ENCODE peak calls at places on chromosomes 11 and 22, in eight cellular contexts. P, Z, W, V, S, E, U and M are unnamed samples.
A peak's percentile ranks its signal among the peaks of the same experiment; 100 is the strongest.

GRCh38 chr22:27154717-27155116 is 497.3 kb downstream of the MIAT start:
- DNase-seq in P (no peak), Z (no peak), W (no peak), V (no peak), S (no peak), E (peak; percentile 61), U (no peak), M (no peak)

GRCh38 chr22:47051435-47052175 is 289.2 kb downstream of the TBC1D22A start:
- DNase-seq in P (no peak), Z (no peak), W (no peak), V (no peak), S (no peak), E (no peak), U (no peak), M (no peak)

GRCh38 chr22:27405672-27406388 is 395.7 kb downstream of the MN1 start:
- DNase-seq in P (peak; percentile 37), Z (peak; percentile 41), W (peak; percentile 84), V (no peak), S (peak; percentile 45), E (peak; percentile 82), U (peak; percentile 72), M (peak; percentile 56)

GRCh38 chr11:126392638-126393023 is 37.1 kb downstream of the ST3GAL4 start:
- DNase-seq in P (no peak), Z (no peak), W (no peak), V (no peak), S (no peak), E (no peak), U (no peak), M (no peak)

GRCh38 chr11:107078375-107078774 is 60.1 kb upstream of the GUCY1A2 start:
- DNase-seq in P (no peak), Z (no peak), W (no peak), V (no peak), S (no peak), E (no peak), U (no peak), M (no peak)

GRCh38 chr22:17009640-17010291 is 1.7 kb upstream of the GAB4 start:
- DNase-seq in P (no peak), Z (no peak), W (no peak), V (no peak), S (no peak), E (no peak), U (peak; percentile 56), M (no peak)

GRCh38 chr11:57764527-57764926 is 2.9 kb downstream of the CTNND1 start:
- DNase-seq in P (no peak), Z (peak; percentile 59), W (no peak), V (no peak), S (no peak), E (no peak), U (no peak), M (no peak)

GRCh38 chr22:43882122-43882767 is 9.6 kb downstream of the PNPLA5 start:
- DNase-seq in P (no peak), Z (no peak), W (no peak), V (no peak), S (no peak), E (peak; percentile 0), U (no peak), M (no peak)

GRCh38 chr11:27421819-27422494 is 50.6 kb downstream of the LGR4 start:
- DNase-seq in P (peak; percentile 18), Z (no peak), W (no peak), V (no peak), S (no peak), E (no peak), U (no peak), M (no peak)

GRCh38 chr11:37511425-37511933 is 913.4 kb upstream of the RAG2 start:
- DNase-seq in P (peak; percentile 74), Z (peak; percentile 78), W (peak; percentile 2), V (no peak), S (peak; percentile 63), E (no peak), U (no peak), M (no peak)

GRCh38 chr11:68843703-68844312 is 2.1 kb upstream of the CPT1A start:
- DNase-seq in P (peak; percentile 15), Z (peak; percentile 60), W (peak; percentile 92), V (no peak), S (no peak), E (peak; percentile 95), U (peak; percentile 92), M (no peak)

GRCh38 chr11:62889484-62890437 is 9.1 kb downstream of the SLC3A2 start:
- DNase-seq in P (peak; percentile 54), Z (peak; percentile 97), W (no peak), V (no peak), S (peak; percentile 23), E (no peak), U (no peak), M (no peak)

GRCh38 chr11:35845860-35846259 is 98.0 kb upstream of the LDLRAD3 start:
- DNase-seq in P (no peak), Z (no peak), W (no peak), V (no peak), S (no peak), E (no peak), U (no peak), M (no peak)

GRCh38 chr11:2813141-2813908 is 72.2 kb downstream of the CDKN1C start:
- DNase-seq in P (peak; percentile 81), Z (peak; percentile 74), W (no peak), V (no peak), S (peak; percentile 90), E (no peak), U (no peak), M (no peak)

GRCh38 chr11:31645747-31646146 is 136.2 kb downstream of the ELP4 start:
- DNase-seq in P (peak; percentile 85), Z (peak; percentile 50), W (no peak), V (no peak), S (peak; percentile 88), E (no peak), U (no peak), M (no peak)

GRCh38 chr11:67266424-67267187 is at the start of gene GRK2:
- DNase-seq in P (no peak), Z (peak; percentile 44), W (peak; percentile 42), V (peak; percentile 40), S (peak; percentile 28), E (peak; percentile 57), U (peak; percentile 67), M (no peak)

GRCh38 chr11:68854273-68854958 is 12.7 kb upstream of the CPT1A start:
- DNase-seq in P (no peak), Z (no peak), W (no peak), V (no peak), S (no peak), E (no peak), U (peak; percentile 68), M (no peak)

GRCh38 chr22:44091021-44091721 is 67.1 kb downstream of the PARVB start:
- DNase-seq in P (no peak), Z (no peak), W (peak; percentile 11), V (no peak), S (no peak), E (no peak), U (peak; percentile 54), M (no peak)

GRCh38 chr11:95135155-95135554 is 45.5 kb downstream of the ENDOD1 start:
- DNase-seq in P (no peak), Z (no peak), W (no peak), V (no peak), S (no peak), E (peak; percentile 63), U (no peak), M (no peak)

GRCh38 chr22:47943729-47944700 is 1181.6 kb downstream of the TBC1D22A start:
- DNase-seq in P (no peak), Z (no peak), W (no peak), V (no peak), S (no peak), E (no peak), U (no peak), M (no peak)

GRCh38 chr22:21942407-21942895 is 10.2 kb downstream of the PPM1F start:
- DNase-seq in P (peak; percentile 85), Z (peak; percentile 70), W (peak; percentile 37), V (peak; percentile 70), S (peak; percentile 88), E (peak; percentile 48), U (no peak), M (no peak)

GRCh38 chr11:59221438-59221837 is 8.7 kb upstream of the MPEG1 start:
- DNase-seq in P (peak; percentile 91), Z (peak; percentile 76), W (no peak), V (no peak), S (peak; percentile 95), E (no peak), U (no peak), M (no peak)
- TF ChIP-seq CTCF in P (peak; percentile 31), Z (no peak), W (no peak), V (no peak), S (peak; percentile 53), E (no peak), U (no peak), M (no peak)

DNA sequence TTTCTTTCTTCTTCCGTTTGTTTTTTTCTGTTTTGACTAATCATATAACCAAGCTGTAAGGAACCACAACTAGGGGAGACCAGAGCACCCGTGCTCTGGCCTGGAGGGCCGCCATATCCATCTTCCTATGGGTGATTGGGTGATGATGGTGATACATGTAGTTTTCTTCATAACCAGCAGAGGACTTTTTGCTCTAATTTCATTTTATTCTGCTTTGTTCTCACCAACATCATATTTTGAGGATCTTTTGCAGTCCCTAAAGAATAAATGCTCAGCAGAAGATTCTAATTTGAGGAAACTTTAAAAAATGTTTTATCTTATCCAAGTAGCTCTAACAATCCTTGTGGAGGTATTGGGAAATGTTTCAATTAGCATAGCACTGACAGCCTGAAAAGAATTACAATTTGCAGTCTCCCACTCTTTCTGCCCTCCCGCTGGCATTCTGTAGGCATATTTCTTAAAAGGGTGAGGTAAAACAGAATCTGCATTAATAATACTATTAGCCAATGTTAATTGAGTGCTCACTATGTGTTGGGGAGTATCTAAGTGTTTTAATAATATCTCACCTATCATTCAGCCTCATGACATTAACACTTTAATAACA is 544.0 kb downstream of the NTM start:
- DNase-seq in P (peak; percentile 48), Z (peak; percentile 19), W (no peak), V (no peak), S (peak; percentile 44), E (no peak), U (no peak), M (no peak)
- TF ChIP-seq CTCF in P (peak; percentile 29), Z (peak; percentile 32), W (no peak), V (peak; percentile 30), S (peak; percentile 56), E (no peak), U (peak; percentile 31), M (peak; percentile 36)

DNA sequence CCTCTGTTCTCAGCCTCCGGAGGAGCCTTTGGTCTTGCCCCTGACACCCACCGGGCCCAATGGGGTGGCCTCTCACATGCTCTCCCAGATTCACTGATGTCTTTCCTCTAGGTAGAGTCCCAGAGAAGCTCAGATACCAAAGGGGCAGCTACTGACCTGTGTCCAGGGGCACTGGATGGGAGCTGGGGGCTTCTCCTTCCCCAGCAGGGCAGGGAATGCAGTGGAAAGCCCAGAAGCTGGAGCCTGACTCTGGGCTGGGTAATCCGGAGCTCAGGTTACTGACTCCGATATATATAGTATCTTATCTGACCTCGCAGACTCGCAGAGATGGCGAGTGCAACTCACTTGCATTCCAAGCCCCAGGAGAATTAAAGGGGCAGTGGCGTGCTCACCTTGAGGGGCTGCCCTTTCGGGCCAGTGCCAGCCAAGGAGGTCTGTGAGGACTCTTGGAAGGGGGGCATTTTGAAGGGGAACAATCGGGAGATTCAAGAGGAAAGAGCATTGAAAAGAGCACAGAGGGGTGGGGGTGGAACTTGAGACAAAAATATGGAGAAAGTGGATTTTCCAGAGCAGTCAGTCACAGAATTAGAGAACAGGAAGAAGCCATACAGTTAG is 2.5 kb downstream of the USP2 start:
- DNase-seq in P (no peak), Z (no peak), W (no peak), V (no peak), S (no peak), E (no peak), U (peak; percentile 43), M (no peak)
- TF ChIP-seq CTCF in P (no peak), Z (no peak), W (no peak), V (no peak), S (no peak), E (no peak), U (no peak), M (no peak)

GRCh38 chr22:25205847-25206246 is 6.2 kb downstream of the CRYBB3 start:
- DNase-seq in P (no peak), Z (no peak), W (no peak), V (no peak), S (no peak), E (no peak), U (no peak), M (no peak)
- TF ChIP-seq CTCF in P (no peak), Z (no peak), W (no peak), V (no peak), S (no peak), E (no peak), U (no peak), M (no peak)